ENCODE peak calls at places on chromosomes 13 and 19, in five cellular contexts. One of them, this sample, is unnamed.

GRCh38 chr13:111329641-111330040 is 9.2 kb downstream of the TEX29 start:
- DNase-seq in neuronal stem cell: no peak
- DNase-seq in H1: no peak
- DNase-seq in IMR-90: no peak
- DNase-seq in mesenchymal stem cell: no peak
- DNase-seq in this sample: no peak

GRCh38 chr13:43730642-43731041 is 56.1 kb downstream of the ENOX1 start:
- DNase-seq in IMR-90: peak
- DNase-seq in neuronal stem cell: no peak
- DNase-seq in mesenchymal stem cell: peak
- DNase-seq in H1: no peak
- DNase-seq in this sample: no peak

GRCh38 chr13:32428581-32429072 is 697 bp upstream of the N4BP2L1 start:
- DNase-seq in H1: no peak
- DNase-seq in neuronal stem cell: no peak
- DNase-seq in mesenchymal stem cell: no peak
- DNase-seq in IMR-90: no peak
- DNase-seq in this sample: no peak

GRCh38 chr13:26255717-26256277 is 1.9 kb downstream of the CDK8 start:
- DNase-seq in H1: no peak
- DNase-seq in mesenchymal stem cell: peak
- DNase-seq in IMR-90: peak
- DNase-seq in neuronal stem cell: no peak
- DNase-seq in this sample: no peak

GRCh38 chr19:14073925-14074838 is 1.6 kb downstream of the MISP3 start:
- DNase-seq in neuronal stem cell: peak
- DNase-seq in IMR-90: peak
- DNase-seq in H1: no peak
- DNase-seq in mesenchymal stem cell: peak
- DNase-seq in this sample: no peak

GRCh38 chr19:57803594-57804325 is 11.0 kb downstream of the ZNF552 start:
- DNase-seq in neuronal stem cell: peak
- DNase-seq in H1: no peak
- DNase-seq in mesenchymal stem cell: peak
- DNase-seq in IMR-90: peak
- DNase-seq in this sample: peak

GRCh38 chr13:97953376-97953970 is at the start of gene IPO5:
- DNase-seq in H1: no peak
- DNase-seq in IMR-90: peak
- DNase-seq in neuronal stem cell: no peak
- DNase-seq in mesenchymal stem cell: no peak
- DNase-seq in this sample: no peak

GRCh38 chr13:62933809-62934208 is 1518.2 kb upstream of the PCDH20 start:
- DNase-seq in IMR-90: no peak
- DNase-seq in neuronal stem cell: no peak
- DNase-seq in H1: no peak
- DNase-seq in mesenchymal stem cell: no peak
- DNase-seq in this sample: peak

GRCh38 chr19:18086590-18087138 is at the start of gene IL12RB1:
- DNase-seq in H1: no peak
- DNase-seq in mesenchymal stem cell: no peak
- DNase-seq in IMR-90: no peak
- DNase-seq in neuronal stem cell: no peak
- DNase-seq in this sample: no peak

GRCh38 chr19:54128441-54128725 is 9.2 kb upstream of the CNOT3 start:
- DNase-seq in H1: no peak
- DNase-seq in mesenchymal stem cell: no peak
- DNase-seq in IMR-90: no peak
- DNase-seq in neuronal stem cell: no peak
- DNase-seq in this sample: no peak

DNA sequence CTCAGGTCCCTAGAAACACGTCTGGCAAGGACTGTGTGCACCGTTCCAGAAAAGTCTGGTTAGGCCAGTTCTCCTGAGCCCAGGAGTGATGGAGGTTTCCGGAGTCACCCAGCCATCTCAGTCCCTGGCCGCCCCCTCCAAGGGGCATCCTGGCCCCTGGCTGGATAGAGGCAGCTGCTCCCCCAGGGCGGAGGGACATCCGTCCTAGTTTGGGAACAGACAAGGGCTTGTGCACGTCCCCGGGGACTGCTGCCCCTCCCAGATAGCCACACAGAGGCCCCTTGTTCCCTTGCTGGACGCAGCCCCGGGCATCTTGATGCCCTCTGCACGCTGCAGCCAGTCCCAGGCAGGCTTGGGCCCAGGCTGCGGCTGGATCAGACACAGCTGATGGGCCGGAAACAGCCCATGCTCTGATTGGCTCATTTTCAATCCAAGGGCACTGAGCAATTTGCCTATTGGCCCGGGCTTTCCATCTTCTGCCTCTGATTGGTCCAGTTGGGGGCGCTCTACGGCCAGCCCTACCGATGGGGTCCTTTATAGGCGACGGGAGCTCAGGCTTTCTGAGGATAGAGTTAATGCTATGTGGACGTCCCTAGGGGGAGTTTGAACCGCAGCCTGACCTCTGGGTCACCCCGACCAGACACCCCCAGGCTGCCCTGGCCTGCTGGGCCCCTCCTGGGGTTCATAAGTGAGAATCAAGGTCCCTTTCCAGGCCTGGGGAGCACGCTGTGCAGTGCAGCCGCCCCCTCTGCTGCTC is 3.7 kb downstream of the S1PR2 start:
- DNase-seq in neuronal stem cell: no peak
- DNase-seq in H1: no peak
- DNase-seq in mesenchymal stem cell: no peak
- DNase-seq in IMR-90: no peak
- DNase-seq in this sample: peak
- H3K18ac ChIP-seq in neuronal stem cell: peak
- H3K18ac ChIP-seq in H1: no peak
- H3K18ac ChIP-seq in mesenchymal stem cell: no peak
- H3K18ac ChIP-seq in IMR-90: peak
- H3K18ac ChIP-seq in this sample: no peak

DNA sequence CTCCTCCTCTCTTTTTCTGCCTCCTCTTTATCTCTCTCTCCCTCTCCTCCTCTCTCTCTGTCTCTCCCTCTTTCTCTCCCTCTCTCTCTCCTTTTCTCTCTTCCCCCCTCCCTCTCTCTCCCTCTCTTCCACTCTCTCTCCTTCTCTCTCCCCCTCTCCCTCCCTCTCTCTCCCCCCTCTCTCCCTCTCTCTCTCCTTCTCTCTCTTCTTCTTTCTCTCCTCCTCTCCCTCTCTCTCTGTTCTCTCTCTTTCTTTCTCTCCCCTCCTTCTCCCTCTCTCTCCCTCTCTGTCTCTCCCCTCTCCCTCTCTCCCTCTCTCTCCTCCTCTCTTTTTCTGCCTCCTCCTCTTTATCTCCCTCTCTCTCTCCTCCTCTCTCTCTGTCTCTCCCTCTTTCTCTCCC is 197.4 kb downstream of the UQCRFS1 start:
- DNase-seq in neuronal stem cell: no peak
- DNase-seq in IMR-90: no peak
- DNase-seq in mesenchymal stem cell: no peak
- DNase-seq in H1: no peak
- DNase-seq in this sample: no peak
- H3K18ac ChIP-seq in neuronal stem cell: no peak
- H3K18ac ChIP-seq in IMR-90: no peak
- H3K18ac ChIP-seq in mesenchymal stem cell: no peak
- H3K18ac ChIP-seq in H1: no peak
- H3K18ac ChIP-seq in this sample: no peak

GRCh38 chr19:31416548-31416947 is 67.3 kb upstream of the TSHZ3 start:
- DNase-seq in mesenchymal stem cell: no peak
- DNase-seq in H1: no peak
- DNase-seq in IMR-90: no peak
- DNase-seq in neuronal stem cell: no peak
- DNase-seq in this sample: peak

GRCh38 chr19:31419871-31420430 is 70.7 kb upstream of the TSHZ3 start:
- DNase-seq in neuronal stem cell: no peak
- DNase-seq in H1: no peak
- DNase-seq in mesenchymal stem cell: no peak
- DNase-seq in IMR-90: no peak
- DNase-seq in this sample: no peak

GRCh38 chr19:31421856-31422255 is 72.6 kb upstream of the TSHZ3 start:
- DNase-seq in H1: no peak
- DNase-seq in IMR-90: no peak
- DNase-seq in neuronal stem cell: no peak
- DNase-seq in mesenchymal stem cell: no peak
- DNase-seq in this sample: no peak

GRCh38 chr19:31418055-31418454 is 68.8 kb upstream of the TSHZ3 start:
- DNase-seq in mesenchymal stem cell: no peak
- DNase-seq in H1: no peak
- DNase-seq in IMR-90: no peak
- DNase-seq in neuronal stem cell: no peak
- DNase-seq in this sample: peak

DNA sequence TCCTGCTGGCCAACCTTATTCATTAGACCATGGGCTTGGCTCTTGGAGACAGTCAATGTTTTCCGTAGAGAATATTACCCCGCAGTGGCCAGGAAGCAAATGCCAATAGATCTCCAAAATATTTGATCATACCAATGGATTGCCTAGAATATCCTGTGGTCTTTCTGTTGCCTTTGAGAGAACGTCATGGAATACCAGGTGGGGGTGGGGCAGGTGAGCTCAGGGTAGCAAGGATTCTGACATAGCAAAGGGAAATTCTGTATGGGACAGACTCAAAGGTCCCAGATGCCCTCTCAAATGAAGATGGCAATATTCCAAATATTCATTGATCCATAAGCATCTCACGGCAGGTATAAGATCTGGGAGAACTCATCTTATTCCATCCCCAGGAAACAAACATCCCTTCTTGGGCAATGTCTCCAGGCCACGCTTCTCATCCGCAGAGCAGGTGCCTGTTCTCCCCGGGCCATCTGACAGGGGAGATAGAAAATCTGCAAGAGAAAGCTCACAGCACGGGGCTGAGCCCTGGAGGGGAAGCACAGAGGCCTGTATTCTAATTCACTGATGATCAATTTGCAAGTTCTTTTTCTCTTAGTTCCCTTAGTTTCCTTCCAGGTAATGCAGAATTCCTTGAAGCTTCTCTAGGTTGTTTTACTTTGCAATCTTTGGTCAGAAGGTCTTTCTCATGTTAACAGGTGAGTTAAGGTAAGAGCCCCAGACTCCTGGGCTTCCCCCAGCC is 69.6 kb upstream of the TSHZ3 start:
- DNase-seq in neuronal stem cell: no peak
- DNase-seq in IMR-90: no peak
- DNase-seq in H1: peak
- DNase-seq in mesenchymal stem cell: no peak
- DNase-seq in this sample: peak
- H3K18ac ChIP-seq in neuronal stem cell: no peak
- H3K18ac ChIP-seq in IMR-90: no peak
- H3K18ac ChIP-seq in H1: peak
- H3K18ac ChIP-seq in mesenchymal stem cell: no peak
- H3K18ac ChIP-seq in this sample: no peak

DNA sequence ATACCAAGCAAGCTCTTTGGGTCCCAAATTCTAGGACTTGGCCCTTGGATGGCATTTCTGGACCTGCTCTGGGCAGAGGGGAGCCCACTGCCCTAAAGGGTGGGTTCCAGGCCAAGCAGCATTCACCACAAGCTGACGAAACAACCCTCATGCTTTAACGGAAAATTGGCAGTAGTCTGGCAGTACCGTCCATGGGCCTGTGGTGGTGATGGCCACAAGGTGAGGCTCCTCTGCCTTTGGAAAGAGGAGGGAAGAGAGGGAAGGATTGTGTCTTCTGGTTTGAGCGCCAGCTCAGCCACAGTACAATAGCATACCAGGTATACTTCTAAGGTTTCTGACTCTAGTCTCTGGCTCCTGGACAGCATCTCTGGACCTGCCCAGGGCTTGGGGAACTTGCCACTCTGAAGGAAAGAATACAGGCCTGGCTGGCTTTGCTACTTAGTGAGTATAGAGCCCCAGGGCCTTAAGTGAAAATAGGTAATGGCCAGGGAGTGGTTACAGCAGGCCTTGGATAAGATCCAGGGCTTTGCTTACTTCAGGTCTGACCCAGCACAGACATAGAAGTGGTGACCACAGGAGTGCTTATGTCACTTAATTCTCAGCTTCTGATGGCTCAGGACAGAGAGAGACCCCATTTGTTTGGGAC is 595.5 kb downstream of the LMO7 start:
- DNase-seq in H1: no peak
- DNase-seq in mesenchymal stem cell: peak
- DNase-seq in neuronal stem cell: no peak
- DNase-seq in IMR-90: no peak
- DNase-seq in this sample: no peak
- H3K18ac ChIP-seq in H1: no peak
- H3K18ac ChIP-seq in mesenchymal stem cell: peak
- H3K18ac ChIP-seq in neuronal stem cell: no peak
- H3K18ac ChIP-seq in IMR-90: no peak
- H3K18ac ChIP-seq in this sample: no peak

GRCh38 chr19:6216996-6217751 is 62.6 kb downstream of the MLLT1 start:
- DNase-seq in mesenchymal stem cell: peak
- DNase-seq in neuronal stem cell: peak
- DNase-seq in H1: peak
- DNase-seq in IMR-90: peak
- DNase-seq in this sample: peak
- H3K18ac ChIP-seq in mesenchymal stem cell: peak
- H3K18ac ChIP-seq in neuronal stem cell: peak
- H3K18ac ChIP-seq in H1: no peak
- H3K18ac ChIP-seq in IMR-90: no peak
- H3K18ac ChIP-seq in this sample: no peak

DNA sequence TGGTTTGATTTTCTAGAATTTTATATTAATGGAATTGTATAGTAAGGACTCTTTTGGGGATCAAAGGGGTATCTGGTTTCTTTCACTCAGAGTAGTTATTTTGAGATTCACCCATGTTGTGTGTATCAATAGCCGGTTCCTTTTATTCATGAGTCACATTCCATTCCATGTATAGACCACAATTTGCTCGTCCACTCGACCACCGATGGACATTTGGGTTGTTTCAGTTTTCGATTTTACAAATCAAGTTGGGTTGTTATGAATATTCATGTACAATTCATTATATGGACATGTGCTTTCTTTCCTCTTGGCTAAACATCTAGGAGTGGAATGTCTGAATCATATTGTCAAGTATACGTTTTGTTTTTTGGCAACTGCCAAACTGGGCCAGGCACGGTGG is 9.6 kb upstream of the EMP3 start:
- DNase-seq in mesenchymal stem cell: no peak
- DNase-seq in IMR-90: no peak
- DNase-seq in H1: no peak
- DNase-seq in neuronal stem cell: no peak
- DNase-seq in this sample: no peak
- H3K18ac ChIP-seq in mesenchymal stem cell: no peak
- H3K18ac ChIP-seq in IMR-90: no peak
- H3K18ac ChIP-seq in H1: no peak
- H3K18ac ChIP-seq in neuronal stem cell: no peak
- H3K18ac ChIP-seq in this sample: no peak

This sample was measured in mesendoderm.